ENCODE peak calls at places on chromosomes 13 and 19, in nine cellular contexts. W, T, Y, O, V, D, Z, I and X are unnamed samples.

GRCh38 chr13:107192289-107192688 is 624.4 kb upstream of the ARGLU1 start:
- DNase-seq in D (peak; percentile 60), V (no peak), T (no peak), W (no peak), Y (no peak), O (no peak), Z (no peak), I (no peak), X (no peak)

GRCh38 chr13:107462501-107462900 is 752.8 kb downstream of the LIG4 start:
- DNase-seq in O (no peak), D (no peak), Y (no peak), Z (no peak), W (no peak), V (no peak), T (no peak), I (no peak), X (no peak)

GRCh38 chr13:20565120-20565736 is 1.7 kb upstream of the IFT88 start:
- DNase-seq in Z (peak; percentile 14), W (no peak), T (no peak), O (no peak), I (no peak), Y (peak; percentile 20), D (no peak), V (no peak), X (no peak)

GRCh38 chr13:80217614-80218456 is 123.1 kb downstream of the SPRY2 start:
- DNase-seq in T (peak; percentile 20), W (peak; percentile 84), D (peak; percentile 97), Z (no peak), O (no peak), Y (no peak), I (no peak), V (no peak), X (no peak)

GRCh38 chr19:15869109-15869555 is 28.7 kb downstream of the CYP4F2 start:
- DNase-seq in Y (peak; percentile 52), V (peak; percentile 44), T (no peak), W (peak; percentile 16), I (no peak), Z (peak; percentile 57), D (peak; percentile 1), O (peak; percentile 35), X (no peak)

GRCh38 chr13:100789481-100789880 is 114.9 kb upstream of the TMTC4 start:
- DNase-seq in I (no peak), Y (peak; percentile 5), V (no peak), Z (peak; percentile 32), W (peak; percentile 51), O (no peak), T (no peak), D (peak; percentile 54), X (no peak)

GRCh38 chr13:94968040-94968756 is 255.9 kb upstream of the SOX21 start:
- DNase-seq in Y (peak; percentile 24), V (no peak), I (no peak), W (no peak), O (no peak), Z (peak; percentile 34), D (peak; percentile 20), T (no peak), X (no peak)

GRCh38 chr19:56732974-56733373 is 61.4 kb upstream of the ZNF835 start:
- DNase-seq in Y (no peak), I (no peak), Z (peak; percentile 19), D (no peak), O (no peak), T (no peak), W (no peak), V (no peak), X (no peak)

GRCh38 chr13:41132512-41133152 is at the start of gene KBTBD6:
- DNase-seq in T (peak; percentile 99), W (peak; percentile 99), V (peak; percentile 97), I (peak; percentile 95), Y (peak; percentile 100), D (peak; percentile 100), O (peak; percentile 97), Z (peak; percentile 100), X (peak; percentile 94)

GRCh38 chr13:83819156-83819555 is 63.1 kb downstream of the SLITRK1 start:
- DNase-seq in V (no peak), W (no peak), I (no peak), D (peak; percentile 67), T (no peak), Y (peak; percentile 48), O (no peak), Z (no peak), X (peak; percentile 47)

GRCh38 chr13:25783480-25784081 is 268.2 kb downstream of the SHISA2 start:
- DNase-seq in Y (no peak), V (no peak), Z (no peak), O (no peak), W (no peak), D (no peak), T (no peak), I (no peak), X (no peak)

GRCh38 chr19:41031926-41032325 is 40.8 kb downstream of the CYP2B6 start:
- DNase-seq in V (no peak), W (peak; percentile 14), O (no peak), T (no peak), Y (peak; percentile 15), I (no peak), Z (no peak), D (no peak), X (no peak)

GRCh38 chr19:10388957-10389356 is 8.6 kb upstream of the TYK2 start:
- DNase-seq in Z (peak; percentile 86), V (peak; percentile 89), I (peak; percentile 96), W (peak; percentile 85), O (peak; percentile 79), T (peak; percentile 50), D (peak; percentile 59), Y (peak; percentile 73), X (peak; percentile 35)

GRCh38 chr13:72726721-72727416 is 560 bp downstream of the MZT1 start:
- DNase-seq in I (no peak), T (no peak), Z (peak; percentile 76), V (peak; percentile 21), D (peak; percentile 24), W (peak; percentile 10), O (peak; percentile 70), Y (peak; percentile 66), X (no peak)

GRCh38 chr19:13441810-13442512 is 64.3 kb downstream of the CACNA1A start:
- DNase-seq in T (peak; percentile 11), Z (peak; percentile 64), Y (peak; percentile 60), O (peak; percentile 40), D (peak; percentile 37), W (peak; percentile 66), V (peak; percentile 8), I (no peak), X (no peak)

GRCh38 chr19:40668991-40669614 is 21.3 kb downstream of the NUMBL start:
- DNase-seq in W (no peak), I (no peak), O (no peak), Z (no peak), D (no peak), V (no peak), T (no peak), Y (no peak), X (no peak)

GRCh38 chr13:63393112-63393511 is 1977.5 kb upstream of the PCDH20 start:
- DNase-seq in W (no peak), V (no peak), I (no peak), T (no peak), Z (no peak), D (no peak), Y (no peak), O (no peak), X (no peak)

DNA sequence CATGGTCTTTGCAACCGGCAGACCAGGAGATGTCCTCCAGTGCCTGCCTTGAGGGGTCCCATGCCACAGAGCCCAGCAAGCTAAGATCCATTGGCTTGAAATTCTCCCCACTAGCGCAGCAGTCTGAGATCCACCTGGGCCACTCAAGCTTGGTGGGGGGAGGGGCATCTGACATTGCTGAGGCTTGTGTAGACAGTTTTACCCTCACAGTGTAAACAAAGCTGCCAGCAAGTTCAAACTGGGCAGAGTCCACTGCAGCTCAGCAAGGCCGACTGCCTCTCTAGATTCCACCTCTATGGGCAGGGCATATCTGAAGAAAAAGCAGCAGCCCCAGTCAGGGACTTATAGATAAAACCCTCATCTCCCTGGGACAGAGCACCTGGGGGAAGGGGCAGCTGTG is 32.0 kb upstream of the ITM2B start:
- DNase-seq in V (peak; percentile 7), T (no peak), Y (no peak), W (no peak), D (no peak), Z (no peak), I (no peak), O (no peak), X (no peak)
- H3K4me3 ChIP-seq in V (no peak overlapping the region), T (no peak overlapping the region), Y (no peak overlapping the region), W (no peak overlapping the region), D (no peak overlapping the region), Z (no peak overlapping the region), I (no peak overlapping the region), O (no peak overlapping the region), X (no peak overlapping the region)

GRCh38 chr19:6528544-6529121 is 2.2 kb upstream of the TNFSF9 start:
- DNase-seq in D (no peak), Z (no peak), T (no peak), V (peak; percentile 48), O (peak; percentile 82), I (peak; percentile 72), Y (peak; percentile 18), W (peak; percentile 46), X (no peak)
- H3K4me3 ChIP-seq in D (no peak overlapping the region), Z (no peak overlapping the region), T (no peak overlapping the region), V (no peak overlapping the region), O (peak overlapping the region; percentile 91), I (no peak overlapping the region), Y (no peak overlapping the region), W (no peak overlapping the region), X (no peak overlapping the region)

GRCh38 chr13:112968380-112968909 is 569 bp upstream of the MCF2L start:
- DNase-seq in Z (no peak), I (no peak), O (peak; percentile 24), D (no peak), T (no peak), W (no peak), V (peak; percentile 81), Y (no peak), X (no peak)
- H3K4me3 ChIP-seq in Z (peak overlapping the region; percentile 45), I (peak overlapping the region; percentile 53), O (peak overlapping the region; percentile 78), D (no peak overlapping the region), T (no peak overlapping the region), W (no peak overlapping the region), V (peak overlapping the region; percentile 54), Y (no peak overlapping the region), X (no peak overlapping the region)

GRCh38 chr19:8552810-8553209 is 24.4 kb downstream of the MYO1F start:
- DNase-seq in W (peak; percentile 27), V (no peak), Y (no peak), I (no peak), T (no peak), O (peak; percentile 51), D (peak; percentile 42), Z (peak; percentile 80), X (no peak)
- H3K4me3 ChIP-seq in W (no peak overlapping the region), V (no peak overlapping the region), Y (no peak overlapping the region), I (no peak overlapping the region), T (no peak overlapping the region), O (no peak overlapping the region), D (no peak overlapping the region), Z (no peak overlapping the region), X (no peak overlapping the region)